ENCODE peak calls at places on chromosomes 3 and 15, in six cellular contexts. P is GM13977, R is gastrocnemius medialis, U is AG04449, Q is cardiac fibroblast, G is IMR-90. X is an unnamed sample.
A peak's percentile ranks its signal among the peaks of the same experiment; 100 is the strongest.

GRCh38 chr3:139670196-139670595 is 7.6 kb downstream of the NMNAT3 start:
- DNase-seq in Q (no peak), R (no peak), G (no peak), U (no peak), P (no peak), X (no peak)

GRCh38 chr3:189233225-189233858 is 61.6 kb downstream of the TPRG1 start:
- DNase-seq in Q (peak; percentile 69), G (peak; percentile 53), U (peak; percentile 14), P (no peak), R (peak; percentile 45), X (peak; percentile 83)

GRCh38 chr3:127252446-127252845 is 35.4 kb downstream of the PRR20G start:
- DNase-seq in P (no peak), R (no peak), U (no peak), G (no peak), Q (no peak), X (no peak)

GRCh38 chr3:125480656-125481374 is 39.2 kb downstream of the SNX4 start:
- DNase-seq in P (no peak), G (peak; percentile 93), Q (peak; percentile 80), U (peak; percentile 53), R (no peak), X (no peak)

GRCh38 chr15:75452364-75452967 is 976 bp upstream of the SIN3A start:
- DNase-seq in Q (peak; percentile 84), U (no peak), R (peak; percentile 92), G (peak; percentile 70), P (peak; percentile 64), X (peak; percentile 94)

GRCh38 chr3:157527471-157527881 is 24.3 kb upstream of the VEPH1 start:
- DNase-seq in P (no peak), Q (no peak), R (no peak), U (no peak), G (peak; percentile 50), X (no peak)

GRCh38 chr3:124557-125179 is 71.9 kb upstream of the CHL1 start:
- DNase-seq in P (no peak), R (no peak), Q (no peak), U (no peak), G (no peak), X (no peak)

GRCh38 chr3:8550619-8551018 is 49.0 kb downstream of the LMCD1 start:
- DNase-seq in U (no peak), G (no peak), Q (no peak), P (no peak), R (peak; percentile 59), X (no peak)

GRCh38 chr3:53842436-53843194 is 3.6 kb downstream of the CHDH start:
- DNase-seq in R (no peak), U (no peak), G (peak; percentile 23), Q (peak; percentile 3), P (peak; percentile 36), X (peak; percentile 79)

GRCh38 chr3:141477224-141477623 is 9.6 kb upstream of the RASA2 start:
- DNase-seq in P (no peak), Q (peak; percentile 96), U (no peak), R (no peak), G (peak; percentile 94), X (no peak)

GRCh38 chr3:167740961-167741587 is 5.6 kb downstream of the SERPINI1 start:
- DNase-seq in G (peak; percentile 42), U (no peak), Q (peak; percentile 60), P (peak; percentile 24), R (no peak), X (peak; percentile 48)

GRCh38 chr3:134423153-134423552 is 48.9 kb upstream of the AMOTL2 start:
- DNase-seq in U (no peak), Q (peak; percentile 27), R (no peak), P (no peak), G (peak; percentile 74), X (no peak)

GRCh38 chr3:184078851-184079250 is 18.0 kb upstream of the HTR3E start:
- DNase-seq in U (no peak), Q (peak; percentile 40), G (peak; percentile 43), P (no peak), R (no peak), X (no peak)

GRCh38 chr3:10504161-10505049 is 981 bp downstream of the ATP2B2 start:
- DNase-seq in Q (no peak), P (no peak), R (no peak), G (no peak), U (no peak), X (no peak)

GRCh38 chr3:28575100-28575747 is 226.6 kb upstream of the AZI2 start:
- DNase-seq in P (no peak), R (peak; percentile 28), G (no peak), Q (no peak), U (no peak), X (peak; percentile 44)

GRCh38 chr15:93088200-93088980 is 621 bp downstream of the RGMA start:
- DNase-seq in G (no peak), U (no peak), R (peak; percentile 60), Q (peak; percentile 19), P (peak; percentile 63), X (no peak)

GRCh38 chr15:68377766-68378165 is 54.2 kb downstream of the ITGA11 start:
- DNase-seq in P (no peak), Q (no peak), G (no peak), R (no peak), U (no peak), X (no peak)

GRCh38 chr3:87624860-87625259 is 348.5 kb upstream of the POU1F1 start:
- DNase-seq in R (no peak), G (no peak), U (no peak), P (no peak), Q (no peak), X (no peak)

GRCh38 chr3:148924572-148924971 is 59.5 kb downstream of the CPA3 start:
- DNase-seq in R (no peak), U (no peak), P (no peak), G (peak; percentile 71), Q (peak; percentile 55), X (no peak)

GRCh38 chr3:148158210-148158609 is 539.5 kb upstream of the AGTR1 start:
- DNase-seq in U (no peak), P (no peak), R (no peak), G (peak; percentile 62), Q (peak; percentile 89), X (no peak)

DNA sequence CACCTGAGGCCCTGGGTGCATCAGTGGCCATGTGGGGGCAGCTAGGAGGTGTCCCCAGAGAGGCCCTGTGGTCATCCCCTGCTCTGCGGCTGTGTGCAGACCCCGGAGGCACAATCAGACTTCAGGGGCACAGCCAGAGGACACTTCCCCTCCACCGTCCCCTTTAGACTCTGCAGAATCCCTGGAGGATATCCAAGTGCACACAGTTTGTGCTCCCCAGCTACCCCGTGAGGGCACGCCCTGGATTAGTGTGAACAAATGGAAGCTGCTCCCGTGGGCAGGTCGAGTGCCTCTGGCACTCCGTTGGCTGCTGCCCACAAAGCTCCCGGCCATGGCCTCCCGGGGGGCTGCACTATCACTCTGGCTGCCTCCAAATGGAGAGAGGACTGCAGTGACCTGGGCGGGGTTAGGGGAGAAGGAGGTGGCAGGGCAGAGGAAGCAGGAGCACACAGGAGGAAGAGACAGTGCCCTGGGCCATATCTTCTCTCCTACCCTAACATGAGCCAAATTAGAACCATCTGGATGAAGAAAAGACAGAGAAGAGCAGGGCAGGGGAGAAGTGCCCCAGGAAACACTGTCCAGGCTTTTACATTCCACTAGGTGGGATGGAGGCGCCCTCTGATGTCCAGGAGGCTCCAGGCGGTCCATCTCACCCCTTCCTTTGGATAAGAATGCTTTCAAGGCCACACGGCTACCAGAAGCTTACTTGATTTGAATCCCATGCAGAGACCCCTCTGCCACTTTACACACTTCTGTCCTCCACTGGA is 29.5 kb upstream of the ACAD9 start:
- DNase-seq in U (no peak), P (peak; percentile 14), R (no peak), Q (peak; percentile 25), G (no peak), X (no peak)
- TF ChIP-seq CTCF in U (peak; percentile 25), P (peak; percentile 1), R (no peak), Q (no peak), G (peak; percentile 19), X (no peak)

DNA sequence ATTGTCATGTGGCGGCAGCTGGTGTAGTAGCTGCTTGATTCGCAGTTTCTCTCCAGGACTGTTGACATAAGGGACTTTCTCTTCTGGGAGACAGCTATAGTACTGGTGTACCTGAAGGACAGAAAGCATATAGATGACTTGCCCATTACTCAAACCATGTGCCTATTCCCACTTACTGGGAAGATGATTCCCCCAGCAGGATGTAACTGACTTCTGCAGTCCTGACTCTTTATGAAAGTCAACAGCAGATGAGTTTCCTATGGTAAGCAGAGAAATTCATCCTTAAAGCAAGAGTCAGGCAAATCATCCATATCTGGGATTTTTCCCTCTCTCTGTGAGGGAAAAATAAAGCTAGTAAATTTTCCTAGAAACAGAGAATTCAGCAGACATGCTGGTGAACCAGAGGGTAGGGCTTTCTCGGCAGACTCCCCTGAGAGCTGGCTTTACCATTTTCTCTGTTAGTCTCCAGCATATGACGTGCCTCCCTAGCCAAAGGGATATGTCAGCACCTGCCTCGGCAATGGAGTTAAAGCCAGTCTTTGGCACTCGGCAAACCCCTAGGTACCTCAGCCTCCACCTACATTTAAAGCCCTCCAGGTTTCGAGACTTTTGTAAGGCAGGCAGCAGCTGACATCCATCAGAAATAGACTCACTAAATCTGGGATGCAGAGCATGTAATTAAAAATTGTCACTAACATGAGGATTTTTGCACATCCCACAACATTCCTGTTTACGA is 62.1 kb downstream of the PRICKLE2 start:
- DNase-seq in Q (no peak), R (no peak), G (no peak), U (no peak), P (no peak), X (no peak)
- TF ChIP-seq CTCF in Q (no peak), R (no peak), G (no peak), U (no peak), P (no peak), X (no peak)

GRCh38 chr3:11661052-11661656 is 17.4 kb upstream of the VGLL4 start:
- DNase-seq in P (no peak), G (no peak), U (no peak), R (no peak), Q (peak; percentile 61), X (no peak)

GRCh38 chr3:11660242-11660641 is 16.5 kb upstream of the VGLL4 start:
- DNase-seq in U (no peak), G (no peak), Q (no peak), R (no peak), P (no peak), X (no peak)

GRCh38 chr3:11661827-11662226 is 18.1 kb upstream of the VGLL4 start:
- DNase-seq in G (peak; percentile 80), P (no peak), R (no peak), Q (peak; percentile 90), U (no peak), X (no peak)

GRCh38 chr3:11665331-11665730 is 21.6 kb upstream of the VGLL4 start:
- DNase-seq in P (no peak), Q (no peak), U (no peak), G (no peak), R (no peak), X (no peak)

DNA sequence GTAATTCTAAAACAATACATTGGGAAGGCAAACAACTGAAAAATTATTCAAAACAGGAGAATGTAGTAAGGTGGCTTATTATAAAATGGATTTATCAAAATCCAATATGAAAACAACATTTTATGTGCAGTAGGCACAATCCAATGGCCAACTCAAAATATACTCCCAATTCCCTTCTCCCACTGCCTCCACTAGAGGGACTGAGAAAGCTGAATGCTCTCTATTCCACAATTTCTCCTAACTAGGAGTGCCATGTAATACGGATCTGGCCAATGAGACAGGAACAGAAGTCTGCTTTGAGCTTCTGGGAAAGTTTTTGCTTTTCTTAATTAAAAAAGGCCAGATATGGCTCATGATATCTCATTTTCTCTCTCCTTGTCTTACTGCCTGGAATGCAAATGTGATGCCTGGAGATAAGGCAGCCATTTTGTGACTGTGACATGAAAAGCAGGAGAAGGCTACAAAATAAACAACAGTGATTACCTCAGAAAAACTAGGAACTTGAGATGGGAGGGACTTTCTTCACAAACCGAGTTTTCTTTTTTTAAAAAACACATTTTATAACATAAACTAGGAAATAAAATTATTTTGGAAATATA is 18.8 kb upstream of the VGLL4 start:
- DNase-seq in R (no peak), G (no peak), P (no peak), U (no peak), Q (peak; percentile 56), X (no peak)
- TF ChIP-seq CTCF in R (no peak), G (peak; percentile 35), P (peak; percentile 3), U (peak; percentile 32), Q (peak; percentile 58), X (no peak)

GRCh38 chr3:158680861-158681260 is 8.4 kb upstream of the LXN start:
- DNase-seq in P (no peak), G (no peak), U (no peak), Q (no peak), R (no peak), X (no peak)
- TF ChIP-seq CTCF in P (no peak), G (no peak), U (no peak), Q (no peak), R (no peak), X (no peak)

X was measured in mucosa of descending colon.